ENCODE peak calls at places on chromosomes 4 and X, in five cellular contexts. R, K, X, G and Y are unnamed samples.
A peak's percentile ranks its signal among the peaks of the same experiment; 100 is the strongest.

GRCh38 chrX:95703696-95704095 is 980.9 kb upstream of the DIAPH2 start:
- DNase-seq in R (no peak), K (no peak), X (no peak), G (no peak), Y (no peak)

GRCh38 chr4:183905081-183905592 is at the start of gene STOX2:
- DNase-seq in R (peak; percentile 83), K (peak; percentile 53), X (peak; percentile 69), G (peak; percentile 76), Y (peak; percentile 81)

GRCh38 chr4:152164561-152164960 is 371.3 kb downstream of the FBXW7 start:
- DNase-seq in R (no peak), K (peak; percentile 23), X (no peak), G (no peak), Y (no peak)

GRCh38 chrX:23907106-23907495 is 637 bp downstream of the APOO start:
- DNase-seq in R (no peak), K (no peak), X (no peak), G (no peak), Y (no peak)

GRCh38 chrX:13778916-13779315 is 38.0 kb downstream of the GPM6B start:
- DNase-seq in R (no peak), K (peak; percentile 11), X (no peak), G (no peak), Y (no peak)

GRCh38 chrX:42955349-42955748 is 177.4 kb upstream of the PPP1R2C start:
- DNase-seq in R (no peak), K (no peak), X (no peak), G (no peak), Y (no peak)

GRCh38 chr4:140937866-140938265 is 181.7 kb upstream of the TBC1D9 start:
- DNase-seq in R (no peak), K (no peak), X (no peak), G (no peak), Y (no peak)

GRCh38 chr4:1201851-1202525 is 29.6 kb upstream of the SPON2 start:
- DNase-seq in R (no peak), K (no peak), X (peak; percentile 60), G (peak; percentile 27), Y (peak; percentile 85)

GRCh38 chr4:87465739-87466366 is 43.5 kb downstream of the NUDT9 start:
- DNase-seq in R (no peak), K (peak; percentile 17), X (no peak), G (no peak), Y (no peak)

GRCh38 chrX:32448320-32448719 is 763.0 kb downstream of the DMD start:
- DNase-seq in R (no peak), K (no peak), X (no peak), G (no peak), Y (no peak)

GRCh38 chr4:145524535-145524934 is 42.9 kb downstream of the SMAD1 start:
- DNase-seq in R (no peak), K (no peak), X (no peak), G (no peak), Y (no peak)

GRCh38 chrX:17375361-17375630 is 296 bp downstream of the NHS start:
- DNase-seq in R (peak; percentile 7), K (no peak), X (no peak), G (no peak), Y (no peak)

GRCh38 chrX:17375631-17376380 is 806 bp downstream of the NHS start:
- DNase-seq in R (peak; percentile 19), K (peak; percentile 27), X (peak; percentile 30), G (peak; percentile 29), Y (no peak)

GRCh38 chrX:17373337-17373736 is 1.7 kb upstream of the NHS start:
- DNase-seq in R (no peak), K (no peak), X (no peak), G (no peak), Y (no peak)

GRCh38 chrX:17376381-17377046 is 1.5 kb downstream of the NHS start:
- DNase-seq in R (peak; percentile 14), K (peak; percentile 47), X (no peak), G (peak; percentile 25), Y (no peak)

GRCh38 chrX:17374619-17375360 is at the start of gene NHS:
- DNase-seq in R (peak; percentile 69), K (peak; percentile 80), X (peak; percentile 36), G (peak; percentile 69), Y (peak; percentile 83)
- TF ChIP-seq CTCF in R (peak; percentile 40), K (peak; percentile 56), X (peak; percentile 24), G (no peak), Y (peak; percentile 58)

DNA sequence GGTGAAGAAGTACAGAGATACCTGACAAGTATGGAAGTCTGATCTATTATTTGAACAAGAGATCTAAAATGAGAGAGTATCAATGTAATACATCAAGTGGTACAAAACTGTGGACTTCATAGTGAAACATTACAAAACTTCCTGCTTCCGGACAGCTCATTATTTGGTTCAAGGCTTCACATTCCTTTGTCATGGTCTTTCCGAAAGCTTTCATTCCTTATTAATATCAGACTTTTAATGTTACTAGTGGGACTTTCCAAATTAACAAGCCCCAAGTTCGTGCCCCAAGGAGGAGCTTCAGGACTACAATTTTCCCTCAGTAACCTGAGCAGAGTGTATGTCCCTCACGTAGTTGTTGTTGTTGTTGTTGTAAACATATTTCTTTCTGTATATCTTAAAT is 1.2 kb downstream of the CHIC2 start:
- DNase-seq in R (no peak), K (peak; percentile 59), X (no peak), G (no peak), Y (no peak)
- H3K4me1 ChIP-seq in R (peaks cover 33% of the 10 kb centered on the region), K (peaks cover 43% of the 10 kb centered on the region), X (peaks cover 20% of the 10 kb centered on the region), G (peaks cover 58% of the 10 kb centered on the region), Y (peaks cover 45% of the 10 kb centered on the region)

DNA sequence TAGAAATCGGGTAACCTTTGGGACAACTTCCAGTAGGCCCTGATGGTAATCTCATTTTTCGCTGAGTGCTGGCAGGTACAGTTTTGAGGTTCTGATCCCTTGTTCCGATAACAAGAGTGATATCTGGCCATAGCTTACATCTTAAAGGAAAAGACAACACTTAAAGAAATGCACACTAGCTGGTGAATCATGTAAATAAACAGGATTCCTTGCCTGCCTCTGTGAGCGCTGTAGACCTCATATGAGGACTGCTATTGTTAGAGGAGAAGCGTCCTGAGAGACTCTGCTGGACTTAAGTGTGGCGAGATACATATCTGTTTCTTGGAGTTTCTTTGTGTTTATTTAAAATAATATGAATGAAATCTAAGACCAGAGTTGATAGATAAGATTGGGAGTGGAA is 149.3 kb upstream of the SLC4A4 start:
- DNase-seq in R (no peak), K (no peak), X (no peak), G (no peak), Y (no peak)
- H3K4me3 ChIP-seq in R (no peak overlapping the region), K (no peak overlapping the region), X (no peak overlapping the region), G (no peak overlapping the region), Y (no peak overlapping the region)

GRCh38 chr4:69799337-69799736 is 38.9 kb upstream of the SULT1B1 start:
- DNase-seq in R (no peak), K (no peak), X (no peak), G (no peak), Y (no peak)

DNA sequence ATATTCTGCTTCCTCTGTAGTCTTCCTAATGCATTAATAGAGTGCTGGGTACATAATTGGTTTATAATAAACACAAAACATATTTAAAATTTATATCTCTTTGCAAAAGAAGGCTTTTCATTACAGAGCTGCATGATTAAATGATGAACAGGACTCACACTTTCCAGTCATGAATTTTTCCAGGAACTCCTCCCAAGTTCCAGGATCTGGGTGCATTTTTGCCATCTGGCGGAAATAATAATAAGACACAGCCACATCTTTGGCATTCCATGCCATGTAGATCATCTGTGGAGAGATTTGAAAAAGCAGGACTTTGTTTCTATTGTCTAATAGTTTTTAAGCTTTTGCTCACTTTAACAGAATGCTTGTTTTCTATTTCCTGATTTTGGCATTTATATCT is 40.2 kb upstream of the SULT1B1 start:
- DNase-seq in R (no peak), K (peak; percentile 9), X (no peak), G (no peak), Y (no peak)
- TF ChIP-seq CTCF in R (no peak), K (no peak), X (no peak), G (no peak), Y (no peak)

GRCh38 chr4:7328913-7329638 is 105.7 kb downstream of the PSAPL1 start:
- DNase-seq in R (peak; percentile 17), K (peak; percentile 35), X (peak; percentile 65), G (peak; percentile 68), Y (no peak)
- H3K4me1 ChIP-seq in R (peaks cover 8% of the 10 kb centered on the region), K (peaks cover 8% of the 10 kb centered on the region), X (peaks cover 5% of the 10 kb centered on the region), G (no peaks in the 10 kb centered on the region), Y (peaks cover 4% of the 10 kb centered on the region)

GRCh38 chrX:47898024-47898423 is 61.3 kb downstream of the ZNF81 start:
- DNase-seq in R (no peak), K (no peak), X (no peak), G (no peak), Y (no peak)
- H3K4me3 ChIP-seq in R (no peak overlapping the region), K (no peak overlapping the region), X (no peak overlapping the region), G (no peak overlapping the region), Y (no peak overlapping the region)